ENCODE peak calls at places on chromosomes 13 and 19, in four cellular contexts. One of them, this sample, is unnamed.

GRCh38 chr19:31354316-31354715 is 5.1 kb upstream of the TSHZ3 start:
- DNase-seq in fibroblast of lung: no peak
- DNase-seq in PC-3: no peak
- DNase-seq in OCI-LY7: no peak
- DNase-seq in this sample: no peak

GRCh38 chr13:82740442-82740841 is 1141.8 kb downstream of the SLITRK1 start:
- DNase-seq in PC-3: no peak
- DNase-seq in fibroblast of lung: no peak
- DNase-seq in OCI-LY7: no peak
- DNase-seq in this sample: no peak

GRCh38 chr13:67736646-67737420 is 506.7 kb upstream of the PCDH9 start:
- DNase-seq in PC-3: peak; percentile 25
- DNase-seq in fibroblast of lung: peak; percentile 92
- DNase-seq in OCI-LY7: peak; percentile 1
- DNase-seq in this sample: peak; percentile 5

GRCh38 chr13:20495087-20496023 is 30.3 kb downstream of the CRYL1 start:
- DNase-seq in OCI-LY7: peak; percentile 69
- DNase-seq in fibroblast of lung: peak; percentile 50
- DNase-seq in PC-3: peak; percentile 90
- DNase-seq in this sample: no peak

GRCh38 chr13:33218020-33218419 is 67.5 kb downstream of the STARD13 start:
- DNase-seq in fibroblast of lung: peak; percentile 91
- DNase-seq in OCI-LY7: no peak
- DNase-seq in PC-3: peak; percentile 88
- DNase-seq in this sample: no peak

GRCh38 chr19:40144947-40145748 is 46.1 kb upstream of the MAP3K10 start:
- DNase-seq in fibroblast of lung: no peak
- DNase-seq in OCI-LY7: peak; percentile 35
- DNase-seq in PC-3: no peak
- DNase-seq in this sample: no peak

GRCh38 chr13:23656637-23657036 is 86.4 kb downstream of the TNFRSF19 start:
- DNase-seq in PC-3: no peak
- DNase-seq in OCI-LY7: no peak
- DNase-seq in fibroblast of lung: peak; percentile 95
- DNase-seq in this sample: no peak

GRCh38 chr13:36414461-36414860 is 17.8 kb upstream of the CCNA1 start:
- DNase-seq in OCI-LY7: peak; percentile 16
- DNase-seq in PC-3: no peak
- DNase-seq in fibroblast of lung: no peak
- DNase-seq in this sample: no peak

GRCh38 chr19:52640916-52641315 is 2.8 kb upstream of the ZNF83 start:
- DNase-seq in PC-3: no peak
- DNase-seq in OCI-LY7: no peak
- DNase-seq in fibroblast of lung: no peak
- DNase-seq in this sample: no peak

GRCh38 chr19:49639401-49640112 is 386 bp downstream of the RRAS start:
- DNase-seq in PC-3: no peak
- DNase-seq in OCI-LY7: no peak
- DNase-seq in fibroblast of lung: no peak
- DNase-seq in this sample: no peak

GRCh38 chr13:52847682-52848432 is 583 bp downstream of the PCDH8 start:
- DNase-seq in OCI-LY7: no peak
- DNase-seq in PC-3: no peak
- DNase-seq in fibroblast of lung: no peak
- DNase-seq in this sample: no peak

GRCh38 chr13:23639672-23640275 is 69.6 kb downstream of the TNFRSF19 start:
- DNase-seq in PC-3: no peak
- DNase-seq in OCI-LY7: no peak
- DNase-seq in fibroblast of lung: peak; percentile 65
- DNase-seq in this sample: no peak

GRCh38 chr13:42549555-42549941 is 24.4 kb upstream of the TNFSF11 start:
- DNase-seq in OCI-LY7: no peak
- DNase-seq in PC-3: no peak
- DNase-seq in fibroblast of lung: no peak
- DNase-seq in this sample: no peak

GRCh38 chr19:30255783-30256509 is 116.2 kb upstream of the ZNF536 start:
- DNase-seq in OCI-LY7: no peak
- DNase-seq in fibroblast of lung: no peak
- DNase-seq in PC-3: no peak
- DNase-seq in this sample: no peak

GRCh38 chr19:52742516-52742915 is 7.7 kb upstream of the ZNF611 start:
- DNase-seq in PC-3: no peak
- DNase-seq in fibroblast of lung: peak; percentile 5
- DNase-seq in OCI-LY7: no peak
- DNase-seq in this sample: no peak

GRCh38 chr19:19966862-19967261 is 66.1 kb downstream of the ZNF93 start:
- DNase-seq in PC-3: no peak
- DNase-seq in fibroblast of lung: no peak
- DNase-seq in OCI-LY7: peak; percentile 29
- DNase-seq in this sample: no peak

GRCh38 chr13:113933901-113934300 is 40.0 kb downstream of the C13orf46 start:
- DNase-seq in PC-3: no peak
- DNase-seq in OCI-LY7: no peak
- DNase-seq in fibroblast of lung: no peak
- DNase-seq in this sample: no peak

GRCh38 chr13:42073683-42074082 is 25.2 kb downstream of the DGKH start:
- DNase-seq in fibroblast of lung: no peak
- DNase-seq in OCI-LY7: no peak
- DNase-seq in PC-3: no peak
- DNase-seq in this sample: no peak

GRCh38 chr19:38049105-38049649 is 142.2 kb downstream of the SIPA1L3 start:
- DNase-seq in PC-3: no peak
- DNase-seq in fibroblast of lung: no peak
- DNase-seq in OCI-LY7: peak; percentile 79
- DNase-seq in this sample: no peak

DNA sequence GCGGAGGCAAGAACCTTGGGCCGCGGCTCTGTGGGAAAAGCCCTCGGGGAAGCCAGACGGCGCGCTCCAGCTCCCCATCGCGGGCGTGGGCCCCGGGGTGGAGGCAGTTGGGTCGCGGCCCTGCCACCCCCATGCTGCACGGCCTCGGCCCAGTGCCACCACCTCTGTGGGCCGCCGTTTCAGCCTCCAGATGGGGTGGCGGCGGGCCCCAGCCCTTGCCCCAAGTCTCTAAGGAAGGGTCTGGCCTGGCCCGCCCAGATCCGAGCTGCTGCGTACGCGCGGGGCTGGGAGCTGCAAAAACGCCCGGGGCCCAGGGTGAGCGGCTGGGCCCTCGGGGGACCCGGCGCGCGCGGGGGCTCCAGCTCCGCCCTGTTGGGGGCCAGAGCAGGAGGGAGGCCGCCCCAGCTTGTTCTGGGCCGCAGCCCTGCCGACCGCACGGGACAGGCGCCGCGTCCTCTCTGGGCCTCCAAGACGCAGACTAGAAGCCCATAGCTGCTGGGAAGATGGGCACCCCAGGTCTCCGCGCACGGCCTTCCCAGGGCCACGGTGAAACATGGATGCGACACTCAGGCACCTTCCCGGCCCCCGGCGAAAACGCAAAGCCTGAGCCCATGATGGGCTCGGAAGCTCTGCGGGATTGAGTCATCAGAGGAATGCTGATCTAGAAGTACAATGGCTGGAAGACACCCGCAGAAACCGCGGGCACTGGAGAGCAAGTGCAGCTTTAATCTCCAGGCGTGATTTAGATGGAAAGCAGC is 110.1 kb downstream of the KCTD15 start:
- DNase-seq in fibroblast of lung: peak; percentile 51
- DNase-seq in PC-3: no peak
- DNase-seq in OCI-LY7: no peak
- DNase-seq in this sample: no peak
- H3K27ac ChIP-seq in fibroblast of lung: no peak overlapping the region
- H3K27ac ChIP-seq in PC-3: no peak overlapping the region
- H3K27ac ChIP-seq in OCI-LY7: no peak overlapping the region
- H3K27ac ChIP-seq in this sample: no peak overlapping the region

GRCh38 chr19:5926641-5927438 is 12.8 kb downstream of the CAPS start:
- DNase-seq in OCI-LY7: no peak
- DNase-seq in PC-3: no peak
- DNase-seq in fibroblast of lung: no peak
- DNase-seq in this sample: no peak
- H3K27ac ChIP-seq in OCI-LY7: peak overlapping the region; percentile 12
- H3K27ac ChIP-seq in PC-3: no peak overlapping the region
- H3K27ac ChIP-seq in fibroblast of lung: peak overlapping the region; percentile 77
- H3K27ac ChIP-seq in this sample: peak overlapping the region; percentile 65

GRCh38 chr13:77833331-77833863 is 85.2 kb downstream of the EDNRB start:
- DNase-seq in fibroblast of lung: peak; percentile 60
- DNase-seq in PC-3: no peak
- DNase-seq in OCI-LY7: no peak
- DNase-seq in this sample: no peak
- H3K27ac ChIP-seq in fibroblast of lung: no peak overlapping the region
- H3K27ac ChIP-seq in PC-3: no peak overlapping the region
- H3K27ac ChIP-seq in OCI-LY7: no peak overlapping the region
- H3K27ac ChIP-seq in this sample: peak overlapping the region; percentile 81

DNA sequence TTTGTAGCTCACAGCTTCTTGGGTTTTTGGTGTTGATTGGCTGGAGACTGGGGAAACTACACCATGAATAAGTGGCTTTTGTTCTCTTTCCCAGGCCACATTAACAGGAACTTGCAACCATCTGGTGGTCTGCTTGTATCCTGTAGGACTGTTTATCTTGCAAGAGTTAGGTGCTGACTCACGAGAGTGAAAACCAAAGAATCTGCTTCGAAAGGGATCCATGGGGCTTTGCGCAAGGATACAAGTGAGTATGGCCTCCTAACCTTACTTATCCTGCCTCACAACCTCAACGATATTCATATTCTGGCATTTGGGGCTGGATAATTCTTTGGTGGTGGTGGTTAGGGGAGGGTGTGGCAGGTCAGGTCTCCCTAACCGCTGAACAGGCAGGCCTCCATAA is 4.7 kb upstream of the SIGLECL1 start:
- DNase-seq in fibroblast of lung: no peak
- DNase-seq in OCI-LY7: no peak
- DNase-seq in PC-3: peak; percentile 46
- DNase-seq in this sample: no peak
- H3K27ac ChIP-seq in fibroblast of lung: no peak overlapping the region
- H3K27ac ChIP-seq in OCI-LY7: no peak overlapping the region
- H3K27ac ChIP-seq in PC-3: no peak overlapping the region
- H3K27ac ChIP-seq in this sample: no peak overlapping the region

This sample was measured in caudate nucleus.